ENCODE peak calls at places on chromosomes 11 and 22, in eight cellular contexts. J is cardiac fibroblast; Y is stimulated activated CD4-positive, alpha-beta T cell treated with anti-CD3 and anti-CD28 coated beads, Interleukin-2, amount 100 ng/mL, for 48 hours; S is colonic mucosa; Q is AG09309; W is posterior cingulate gyrus; F is EL; L is glomerular endothelial cell. R is an unnamed sample.

GRCh38 chr22:30921108-30921507 is 47.5 kb downstream of the MORC2 start:
- DNase-seq in F (no peak), Y (no peak), L (no peak), S (no peak), W (no peak), J (peak), Q (no peak), R (no peak)

GRCh38 chr11:61820174-61820573 is 3.4 kb upstream of the FADS1 start:
- DNase-seq in L (no peak), J (peak), Y (no peak), W (no peak), F (peak), S (no peak), Q (no peak), R (no peak)

GRCh38 chr11:76888989-76889388 is 28.3 kb downstream of the ACER3 start:
- DNase-seq in W (no peak), Y (no peak), F (no peak), S (no peak), Q (no peak), J (no peak), L (no peak), R (no peak)

GRCh38 chr22:50293441-50294318 is 13.8 kb downstream of the PLXNB2 start:
- DNase-seq in L (no peak), S (peak), J (peak), Y (no peak), Q (peak), W (no peak), F (peak), R (no peak)

GRCh38 chr22:26573026-26573662 is 16.8 kb downstream of the TPST2 start:
- DNase-seq in L (no peak), F (no peak), Q (peak), J (peak), S (no peak), Y (no peak), W (peak), R (peak)

GRCh38 chr11:118921929-118922744 is 3.6 kb downstream of the BCL9L start:
- DNase-seq in S (peak), J (peak), L (no peak), W (peak), F (peak), Y (no peak), Q (no peak), R (no peak)

GRCh38 chr11:32643526-32643925 is 59.9 kb downstream of the EIF3M start:
- DNase-seq in F (peak), L (no peak), W (no peak), Q (no peak), S (no peak), Y (no peak), J (peak), R (no peak)

GRCh38 chr11:96134622-96135021 is 208.4 kb downstream of the MAML2 start:
- DNase-seq in Q (no peak), L (no peak), S (no peak), F (no peak), W (no peak), J (peak), Y (no peak), R (no peak)

GRCh38 chr11:61004037-61004641 is 32.7 kb downstream of the CD6 start:
- DNase-seq in S (no peak), J (peak), L (no peak), Q (no peak), F (no peak), Y (no peak), W (peak), R (no peak)

GRCh38 chr11:46916669-46917108 is 1.7 kb downstream of the LRP4 start:
- DNase-seq in W (peak), S (peak), Y (no peak), L (no peak), J (peak), F (peak), Q (no peak), R (no peak)

GRCh38 chr11:12864316-12865156 is 144.6 kb upstream of the RASSF10 start:
- DNase-seq in J (peak), W (no peak), Y (no peak), L (peak), S (no peak), F (peak), Q (peak), R (no peak)

GRCh38 chr22:49632199-49633009 is 195.3 kb downstream of the BRD1 start:
- DNase-seq in S (peak), Q (no peak), F (no peak), W (peak), Y (no peak), L (peak), J (peak), R (no peak)

GRCh38 chr11:129937592-129938238 is 42.3 kb upstream of the NFRKB start:
- DNase-seq in J (no peak), Q (no peak), L (no peak), W (no peak), S (no peak), F (no peak), Y (no peak), R (no peak)

R was measured in HL-60.